ENCODE peak calls at places on chromosomes 5 and 9, in eight cellular contexts. G is prostate gland, R is GM23338, I is thoracic aorta, H is WERI-Rb-1, K is pancreas, O is HCT116, E is PC-9. N is an unnamed sample. For H3K27me3, the result is how much of the 10 kb centered on the place peaks cover.

GRCh38 chr9:32431940-32432555 is 47.6 kb downstream of the ACO1 start:
- DNase-seq in G (peak), R (peak), I (no peak), H (peak), K (peak), O (peak), E (no peak), N (no peak)

GRCh38 chr5:95784514-95785302 is 37.8 kb downstream of the GLRX start:
- DNase-seq in G (no peak), R (no peak), I (no peak), H (no peak), K (no peak), O (no peak), E (no peak), N (no peak)

GRCh38 chr9:129338701-129339445 is 160.8 kb upstream of the IER5L start:
- DNase-seq in G (no peak), R (no peak), I (no peak), H (no peak), K (peak), O (no peak), E (no peak), N (no peak)

GRCh38 chr5:80054682-80055081 is 19.5 kb downstream of the THBS4 start:
- DNase-seq in G (no peak), R (no peak), I (no peak), H (no peak), K (no peak), O (no peak), E (peak), N (no peak)

GRCh38 chr9:113992276-113992951 is 85.7 kb downstream of the AMBP start:
- DNase-seq in G (peak), R (no peak), I (no peak), H (no peak), K (peak), O (no peak), E (no peak), N (no peak)

GRCh38 chr5:57779383-57780223 is 297.0 kb upstream of the ACTBL2 start:
- DNase-seq in G (peak), R (peak), I (no peak), H (peak), K (peak), O (peak), E (peak), N (no peak)

GRCh38 chr9:87322840-87323635 is 174.6 kb upstream of the DAPK1 start:
- DNase-seq in G (no peak), R (no peak), I (no peak), H (no peak), K (no peak), O (no peak), E (no peak), N (no peak)

GRCh38 chr9:32969270-32969669 is 32.2 kb downstream of the APTX start:
- DNase-seq in G (no peak), R (peak), I (no peak), H (no peak), K (no peak), O (no peak), E (no peak), N (no peak)

GRCh38 chr5:7902201-7902600 is 33.3 kb downstream of the MTRR start:
- DNase-seq in G (no peak), R (no peak), I (no peak), H (no peak), K (no peak), O (no peak), E (no peak), N (no peak)

GRCh38 chr9:18077941-18078678 is 395.8 kb upstream of the ADAMTSL1 start:
- DNase-seq in G (no peak), R (no peak), I (no peak), H (no peak), K (no peak), O (no peak), E (no peak), N (no peak)

GRCh38 chr9:17528859-17529258 is 50.0 kb upstream of the SH3GL2 start:
- DNase-seq in G (no peak), R (peak), I (no peak), H (no peak), K (no peak), O (no peak), E (no peak), N (no peak)

GRCh38 chr9:109014267-109015025 is 1.1 kb upstream of the CTNNAL1 start:
- DNase-seq in G (no peak), R (peak), I (no peak), H (no peak), K (no peak), O (no peak), E (peak), N (no peak)

GRCh38 chr5:168672016-168672415 is 92.8 kb upstream of the PANK3 start:
- DNase-seq in G (no peak), R (no peak), I (no peak), H (no peak), K (no peak), O (no peak), E (no peak), N (no peak)

GRCh38 chr5:138752341-138752950 is 779 bp upstream of the CTNNA1 start:
- DNase-seq in G (peak), R (peak), I (no peak), H (peak), K (peak), O (peak), E (peak), N (no peak)

GRCh38 chr9:137298401-137298982 is 3.6 kb downstream of the NRARP start:
- DNase-seq in G (no peak), R (no peak), I (no peak), H (no peak), K (no peak), O (no peak), E (no peak), N (no peak)

GRCh38 chr9:76895186-76895585 is 10.7 kb downstream of the PRUNE2 start:
- DNase-seq in G (no peak), R (no peak), I (peak), H (no peak), K (no peak), O (no peak), E (no peak), N (no peak)

GRCh38 chr9:83583151-83584014 is 39.6 kb upstream of the IDNK start:
- DNase-seq in G (peak), R (peak), I (peak), H (peak), K (peak), O (peak), E (no peak), N (no peak)

GRCh38 chr5:139637438-139638089 is 10.6 kb upstream of the CXXC5 start:
- DNase-seq in G (peak), R (peak), I (no peak), H (peak), K (peak), O (no peak), E (peak), N (peak)

GRCh38 chr5:14913141-14913540 is 41.6 kb upstream of the ANKH start:
- DNase-seq in G (no peak), R (no peak), I (no peak), H (no peak), K (no peak), O (no peak), E (peak), N (no peak)

GRCh38 chr5:18972244-18972643 is 1015.8 kb downstream of the CDH18 start:
- DNase-seq in G (no peak), R (no peak), I (no peak), H (no peak), K (no peak), O (no peak), E (no peak), N (no peak)

GRCh38 chr5:66989286-66989685 is 207.3 kb downstream of the CD180 start:
- DNase-seq in G (no peak), R (peak), I (no peak), H (no peak), K (no peak), O (no peak), E (peak), N (no peak)

GRCh38 chr9:132472199-132472598 is 62.2 kb downstream of the CFAP77 start:
- DNase-seq in G (no peak), R (no peak), I (no peak), H (no peak), K (no peak), O (no peak), E (no peak), N (no peak)

GRCh38 chr5:160197341-160198147 is 31.8 kb upstream of the FABP6 start:
- DNase-seq in G (no peak), R (peak), I (no peak), H (no peak), K (no peak), O (no peak), E (no peak), N (no peak)

GRCh38 chr5:149853019-149853648 is 91.5 kb downstream of the PDE6A start:
- DNase-seq in G (peak), R (peak), I (peak), H (peak), K (peak), O (peak), E (peak), N (peak)

GRCh38 chr9:18126776-18127175 is 347.2 kb upstream of the ADAMTSL1 start:
- DNase-seq in G (no peak), R (no peak), I (no peak), H (no peak), K (no peak), O (no peak), E (no peak), N (no peak)

GRCh38 chr9:107226431-107226830 is 56.6 kb upstream of the RAD23B start:
- DNase-seq in G (no peak), R (no peak), I (no peak), H (no peak), K (no peak), O (peak), E (no peak), N (no peak)

GRCh38 chr5:15574806-15575205 is 74.8 kb downstream of the FBXL7 start:
- DNase-seq in G (no peak), R (no peak), I (no peak), H (no peak), K (no peak), O (no peak), E (no peak), N (no peak)

GRCh38 chr5:6745706-6746217 is 32.5 kb downstream of the TENT4A start:
- DNase-seq in G (peak), R (peak), I (no peak), H (peak), K (no peak), O (peak), E (peak), N (no peak)

GRCh38 chr9:127976943-127977871 is 3.6 kb downstream of the EEIG1 start:
- DNase-seq in G (no peak), R (no peak), I (no peak), H (no peak), K (peak), O (no peak), E (no peak), N (no peak)

GRCh38 chr5:125149503-125149902 is 403.1 kb upstream of the ZNF608 start:
- DNase-seq in G (no peak), R (no peak), I (no peak), H (peak), K (no peak), O (no peak), E (no peak), N (no peak)

GRCh38 chr9:128802482-128802881 is 15.4 kb downstream of the TBC1D13 start:
- DNase-seq in G (no peak), R (no peak), I (no peak), H (no peak), K (no peak), O (no peak), E (no peak), N (no peak)

GRCh38 chr5:98839469-98840383 is 66.3 kb downstream of the RGMB start:
- DNase-seq in G (no peak), R (peak), I (no peak), H (no peak), K (no peak), O (no peak), E (no peak), N (no peak)

GRCh38 chr9:22308177-22308576 is 138.4 kb upstream of the DMRTA1 start:
- DNase-seq in G (no peak), R (no peak), I (no peak), H (no peak), K (no peak), O (no peak), E (no peak), N (no peak)

GRCh38 chr9:87711857-87712800 is 13.8 kb upstream of the CTSL start:
- DNase-seq in G (no peak), R (peak), I (no peak), H (no peak), K (no peak), O (no peak), E (no peak), N (no peak)

GRCh38 chr9:131097259-131097947 is 1.1 kb downstream of the AIF1L start:
- DNase-seq in G (no peak), R (no peak), I (no peak), H (no peak), K (no peak), O (no peak), E (no peak), N (no peak)

GRCh38 chr9:100104314-100104713 is 5.3 kb downstream of the INVS start:
- DNase-seq in G (no peak), R (peak), I (no peak), H (no peak), K (no peak), O (no peak), E (no peak), N (no peak)

GRCh38 chr9:123455187-123455586 is 99.2 kb downstream of the CRB2 start:
- DNase-seq in G (no peak), R (no peak), I (no peak), H (no peak), K (no peak), O (no peak), E (no peak), N (no peak)
- TF ChIP-seq CTCF in G (no peak), R (no peak), I (no peak), H (no peak), K (no peak), O (no peak), E (no peak), N (no peak)

GRCh38 chr5:2748841-2749513 is 2.5 kb downstream of the IRX2 start:
- DNase-seq in G (no peak), R (peak), I (no peak), H (peak), K (no peak), O (no peak), E (no peak), N (no peak)
- H3K27me3 ChIP-seq in G (under half), R (half or more), I (under half), H (under half), K (under half), O (under half), E (under half), N (half or more)

DNA sequence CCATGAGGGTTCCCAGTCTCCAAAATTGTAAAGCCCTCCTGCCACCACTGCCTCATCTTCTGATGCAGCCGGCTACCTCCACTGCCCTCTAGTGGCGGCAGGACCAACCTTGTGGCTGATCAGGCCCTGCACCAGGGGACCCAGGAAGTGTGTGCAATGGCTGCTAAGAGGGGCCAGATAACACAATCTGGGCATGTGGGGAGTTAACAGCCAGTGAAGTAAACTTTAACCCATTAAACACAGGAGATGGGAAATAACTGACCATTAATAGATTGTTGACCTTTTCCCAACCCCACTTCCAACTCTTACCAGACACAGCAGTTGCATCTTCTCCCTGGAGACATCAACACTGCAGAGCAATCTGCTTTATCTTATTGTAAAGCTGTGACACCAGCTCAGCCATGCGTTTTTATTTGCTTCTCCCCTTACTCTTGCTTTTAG is 63.3 kb downstream of the FREM1 start:
- DNase-seq in G (peak), R (peak), I (no peak), H (peak), K (peak), O (peak), E (no peak), N (peak)
- TF ChIP-seq CTCF in G (peak), R (peak), I (peak), H (peak), K (peak), O (peak), E (peak), N (peak)

GRCh38 chr9:96022445-96023031 is 147.0 kb downstream of the ERCC6L2 start:
- DNase-seq in G (no peak), R (peak), I (no peak), H (no peak), K (no peak), O (no peak), E (no peak), N (peak)
- H3K27me3 ChIP-seq in G (under half), R (half or more), I (under half), H (under half), K (under half), O (under half), E (under half), N (under half)

GRCh38 chr9:96071245-96072124 is 196.0 kb downstream of the ERCC6L2 start:
- DNase-seq in G (no peak), R (peak), I (no peak), H (peak), K (no peak), O (peak), E (no peak), N (no peak)
- TF ChIP-seq CTCF in G (no peak), R (peak), I (peak), H (peak), K (peak), O (no peak), E (peak), N (peak)

GRCh38 chr9:126217797-126218196 is 108.8 kb upstream of the MVB12B start:
- DNase-seq in G (no peak), R (no peak), I (no peak), H (no peak), K (no peak), O (no peak), E (no peak), N (no peak)
- H3K27me3 ChIP-seq in G (under half), R (under half), I (under half), H (under half), K (under half), O (under half), E (half or more), N (under half)

N was measured in lower lobe of right lung.